ENCODE peak calls at places on chromosomes 3 and 15, in ten cellular contexts. Z, E, P, V, G, I, B, O, X and R are unnamed samples.

GRCh38 chr15:82647045-82647834 is at the start of gene CPEB1:
- DNase-seq in Z (peak), E (peak), P (peak), V (peak), G (peak), I (no peak), B (no peak), O (no peak), X (no peak), R (peak)

GRCh38 chr15:46815765-46816164 is 901.5 kb upstream of the SEMA6D start:
- DNase-seq in Z (no peak), E (no peak), P (no peak), V (no peak), G (no peak), I (no peak), B (no peak), O (no peak), X (peak), R (no peak)

GRCh38 chr3:144831955-144832716 is 860.5 kb downstream of the DIPK2A start:
- DNase-seq in Z (no peak), E (no peak), P (no peak), V (no peak), G (no peak), I (no peak), B (no peak), O (no peak), X (no peak), R (no peak)

GRCh38 chr15:90414408-90415028 is 26.5 kb downstream of the IQGAP1 start:
- DNase-seq in Z (peak), E (peak), P (no peak), V (no peak), G (no peak), I (no peak), B (no peak), O (no peak), X (peak), R (peak)

GRCh38 chr3:108404409-108404808 is 106.0 kb downstream of the MYH15 start:
- DNase-seq in Z (peak), E (no peak), P (no peak), V (no peak), G (no peak), I (no peak), B (no peak), O (no peak), X (peak), R (no peak)

GRCh38 chr15:57288926-57289650 is 87.2 kb upstream of the CGNL1 start:
- DNase-seq in Z (no peak), E (no peak), P (no peak), V (no peak), G (no peak), I (no peak), B (no peak), O (no peak), X (no peak), R (no peak)

GRCh38 chr3:19749448-19750017 is 184.5 kb downstream of the EFHB start:
- DNase-seq in Z (no peak), E (no peak), P (no peak), V (no peak), G (no peak), I (no peak), B (no peak), O (no peak), X (no peak), R (no peak)

GRCh38 chr3:19531426-19531825 is 383.1 kb downstream of the KCNH8 start:
- DNase-seq in Z (no peak), E (no peak), P (no peak), V (no peak), G (no peak), I (no peak), B (no peak), O (no peak), X (no peak), R (no peak)

GRCh38 chr15:50210462-50211264 is 28.7 kb downstream of the SLC27A2 start:
- DNase-seq in Z (no peak), E (peak), P (no peak), V (no peak), G (no peak), I (no peak), B (no peak), O (no peak), X (peak), R (no peak)

GRCh38 chr15:60797444-60798040 is 318.6 kb upstream of the ICE2 start:
- DNase-seq in Z (peak), E (no peak), P (no peak), V (no peak), G (no peak), I (no peak), B (no peak), O (no peak), X (no peak), R (no peak)

GRCh38 chr15:82864967-82865366 is 55.5 kb downstream of the WHAMM start:
- DNase-seq in Z (no peak), E (no peak), P (peak), V (no peak), G (no peak), I (no peak), B (no peak), O (no peak), X (no peak), R (no peak)

GRCh38 chr15:70632079-70632850 is 131.1 kb downstream of the UACA start:
- DNase-seq in Z (peak), E (no peak), P (no peak), V (no peak), G (no peak), I (no peak), B (no peak), O (no peak), X (peak), R (peak)

GRCh38 chr3:88307666-88308065 is 157.9 kb downstream of the C3orf38 start:
- DNase-seq in Z (no peak), E (no peak), P (peak), V (no peak), G (no peak), I (no peak), B (no peak), O (no peak), X (no peak), R (no peak)